ENCODE peak calls at places on chromosomes 6 and 20, in ten cellular contexts. U is body of pancreas; S is thoracic aorta; B is heart right ventricle; A is brain microvascular endothelial cell; R is CD4-positive, alpha-beta T cell; G is neural progenitor cell; X is heart left ventricle; W is prostate gland; N is dorsolateral prefrontal cortex. E is an unnamed sample.

GRCh38 chr20:49381558-49382493 is 100.6 kb downstream of the KCNB1 start:
- DNase-seq in W (peak), X (peak), S (peak), N (peak), A (peak), U (peak), B (peak), R (no peak), G (no peak), E (peak)

GRCh38 chr6:56891754-56892153 is 63.2 kb upstream of the BEND6 start:
- DNase-seq in R (no peak), W (no peak), S (no peak), A (no peak), B (no peak), X (no peak), N (no peak), U (no peak), G (peak), E (no peak)

GRCh38 chr6:86943819-86944407 is 6.6 kb downstream of the HTR1E start:
- DNase-seq in A (no peak), S (no peak), G (peak), N (no peak), W (no peak), R (no peak), U (peak), B (no peak), X (no peak), E (no peak)

GRCh38 chr20:58277578-58278344 is 31.8 kb upstream of the RAB22A start:
- DNase-seq in S (no peak), U (no peak), W (no peak), N (no peak), X (no peak), A (no peak), G (no peak), B (no peak), R (no peak), E (no peak)

GRCh38 chr6:32298632-32299336 is 72.9 kb downstream of the TSBP1 start:
- DNase-seq in X (no peak), A (no peak), U (no peak), R (no peak), G (no peak), N (no peak), W (no peak), S (no peak), B (no peak), E (no peak)

GRCh38 chr20:40583195-40583594 is 105.8 kb downstream of the MAFB start:
- DNase-seq in S (no peak), X (no peak), U (peak), N (no peak), A (no peak), R (no peak), G (no peak), B (peak), W (no peak), E (no peak)

GRCh38 chr20:24773751-24774201 is 175.3 kb upstream of the CST7 start:
- DNase-seq in X (no peak), U (no peak), S (no peak), B (no peak), A (peak), N (no peak), W (no peak), G (no peak), R (no peak), E (no peak)

GRCh38 chr6:127510876-127511275 is 8.3 kb downstream of the MTCL3 start:
- DNase-seq in B (no peak), W (no peak), N (no peak), G (no peak), A (no peak), X (no peak), R (no peak), U (no peak), S (no peak), E (no peak)

GRCh38 chr6:109166643-109167042 is 71.3 kb downstream of the CEP57L1 start:
- DNase-seq in X (no peak), A (no peak), G (no peak), W (no peak), N (no peak), R (no peak), U (no peak), B (no peak), S (no peak), E (no peak)

GRCh38 chr20:46408281-46408731 is 1.9 kb upstream of the ELMO2 start:
- DNase-seq in G (no peak), N (no peak), B (no peak), X (no peak), W (no peak), A (no peak), U (no peak), S (no peak), R (no peak), E (no peak)

GRCh38 chr20:33490023-33490933 is at the start of gene CBFA2T2:
- DNase-seq in W (no peak), U (no peak), G (peak), X (peak), A (peak), B (peak), R (peak), S (peak), N (peak), E (peak)

GRCh38 chr20:24694727-24695528 is 225.5 kb downstream of the SYNDIG1 start:
- DNase-seq in N (no peak), X (peak), B (no peak), U (no peak), A (no peak), G (no peak), S (no peak), R (no peak), W (no peak), E (no peak)

GRCh38 chr6:160992323-160993314 is 1.1 kb downstream of the MAP3K4 start:
- DNase-seq in X (no peak), R (peak), W (peak), N (no peak), U (peak), A (peak), S (no peak), B (no peak), G (peak), E (no peak)

GRCh38 chr20:4084096-4084495 is 68.7 kb upstream of the RNF24 start:
- DNase-seq in X (no peak), S (no peak), U (no peak), G (no peak), N (no peak), W (no peak), A (no peak), R (no peak), B (no peak), E (no peak)

GRCh38 chr6:90429713-90430112 is 133.1 kb upstream of the BACH2 start:
- DNase-seq in W (no peak), X (no peak), R (no peak), U (no peak), S (no peak), B (no peak), N (no peak), G (peak), A (no peak), E (no peak)

GRCh38 chr6:56537223-56537770 is 105.4 kb downstream of the DST start:
- DNase-seq in A (no peak), G (no peak), X (no peak), B (no peak), W (no peak), U (no peak), S (no peak), N (no peak), R (no peak), E (no peak)

GRCh38 chr6:75893058-75893775 is 144.2 kb downstream of the MYO6 start:
- DNase-seq in U (no peak), S (no peak), G (peak), N (no peak), R (no peak), X (no peak), B (no peak), A (peak), W (no peak), E (no peak)

GRCh38 chr6:101534821-101535220 is 141.3 kb downstream of the GRIK2 start:
- DNase-seq in W (no peak), A (no peak), X (no peak), R (no peak), B (no peak), S (no peak), N (no peak), G (no peak), U (no peak), E (no peak)

GRCh38 chr6:42452171-42453026 is 673 bp upstream of the TRERF1 start:
- DNase-seq in S (no peak), A (peak), G (peak), N (peak), B (peak), R (peak), X (peak), U (peak), W (peak), E (peak)

GRCh38 chr6:45923831-45924391 is 91.7 kb downstream of the CLIC5 start:
- DNase-seq in G (no peak), N (no peak), B (no peak), S (no peak), U (no peak), R (no peak), X (no peak), W (no peak), A (peak), E (no peak)

GRCh38 chr6:124190256-124190655 is 386.6 kb downstream of the NKAIN2 start:
- DNase-seq in B (no peak), S (no peak), N (no peak), W (no peak), X (no peak), U (no peak), G (no peak), A (no peak), R (no peak), E (no peak)

GRCh38 chr6:119858901-119859300 is 509.3 kb upstream of the MAN1A1 start:
- DNase-seq in X (no peak), R (no peak), A (no peak), U (no peak), B (no peak), W (no peak), G (no peak), N (no peak), S (no peak), E (no peak)

GRCh38 chr20:59024111-59024530 is 4.9 kb downstream of the TUBB1 start:
- DNase-seq in U (no peak), A (no peak), W (no peak), G (no peak), B (no peak), S (no peak), X (no peak), R (no peak), N (no peak), E (no peak)

GRCh38 chr6:165854061-165854862 is 191.2 kb upstream of the PDE10A start:
- DNase-seq in S (no peak), N (no peak), R (no peak), U (no peak), X (no peak), W (no peak), B (no peak), G (peak), A (no peak), E (no peak)

GRCh38 chr6:138576303-138576702 is 77.0 kb upstream of the NHSL1 start:
- DNase-seq in S (no peak), B (no peak), R (no peak), W (no peak), G (peak), A (no peak), U (no peak), N (no peak), X (no peak), E (no peak)

GRCh38 chr6:73514746-73515110 is 6.1 kb downstream of the EEF1A1 start:
- DNase-seq in N (no peak), U (no peak), A (no peak), X (no peak), G (no peak), W (no peak), B (no peak), S (no peak), R (no peak), E (no peak)

GRCh38 chr6:45504947-45505346 is 127.2 kb upstream of the SUPT3H start:
- DNase-seq in R (no peak), G (peak), B (no peak), A (peak), U (peak), S (no peak), N (no peak), X (no peak), W (peak), E (no peak)

GRCh38 chr20:63238491-63239126 is 2.9 kb downstream of the BIRC7 start:
- DNase-seq in A (no peak), U (no peak), G (no peak), W (no peak), X (no peak), S (no peak), R (no peak), B (no peak), N (no peak), E (no peak)

GRCh38 chr6:163797313-163797712 is 382.8 kb downstream of the QKI start:
- DNase-seq in A (no peak), W (no peak), S (no peak), N (no peak), G (no peak), X (no peak), R (no peak), B (no peak), U (no peak), E (no peak)

GRCh38 chr6:28817808-28818145 is 106.0 kb downstream of the TRIM27 start:
- DNase-seq in X (no peak), U (no peak), B (no peak), A (no peak), N (no peak), R (no peak), G (peak), W (no peak), S (no peak), E (no peak)

GRCh38 chr6:39849764-39850163 is 57.6 kb downstream of the DAAM2 start:
- DNase-seq in U (no peak), R (no peak), X (no peak), W (no peak), B (no peak), N (no peak), S (no peak), G (no peak), A (peak), E (no peak)

GRCh38 chr6:21636876-21637275 is 43.3 kb downstream of the SOX4 start:
- DNase-seq in B (no peak), U (no peak), X (no peak), W (no peak), A (no peak), R (no peak), G (no peak), S (no peak), N (no peak), E (no peak)

GRCh38 chr6:159981591-159982245 is 12.8 kb downstream of the IGF2R start:
- DNase-seq in A (peak), W (peak), U (peak), B (no peak), N (no peak), R (no peak), S (no peak), G (no peak), X (no peak), E (no peak)

GRCh38 chr6:27894839-27895762 is 17.1 kb downstream of the OR2B2 start:
- DNase-seq in N (no peak), B (no peak), X (no peak), A (peak), S (no peak), R (peak), U (peak), G (peak), W (peak), E (peak)

GRCh38 chr6:87237804-87238203 is 82.4 kb downstream of the ZNF292 start:
- DNase-seq in U (no peak), B (no peak), A (no peak), X (no peak), W (no peak), S (no peak), G (no peak), R (no peak), N (no peak), E (no peak)

GRCh38 chr6:43887340-43887858 is 117.4 kb downstream of the VEGFA start:
- DNase-seq in X (no peak), A (no peak), R (no peak), G (no peak), S (no peak), U (no peak), B (no peak), W (no peak), N (no peak), E (no peak)

GRCh38 chr6:13696226-13696625 is 15.4 kb downstream of the RANBP9 start:
- DNase-seq in X (no peak), N (no peak), W (no peak), G (no peak), S (no peak), A (no peak), B (no peak), R (no peak), U (no peak), E (no peak)

GRCh38 chr6:13695217-13695616 is 16.4 kb downstream of the RANBP9 start:
- DNase-seq in R (no peak), W (no peak), A (no peak), X (no peak), U (no peak), B (no peak), S (no peak), N (no peak), G (no peak), E (no peak)

GRCh38 chr6:13700232-13700631 is 11.4 kb downstream of the RANBP9 start:
- DNase-seq in R (no peak), S (no peak), G (no peak), X (no peak), U (no peak), N (no peak), B (no peak), W (no peak), A (no peak), E (no peak)

GRCh38 chr6:13697857-13698256 is 13.8 kb downstream of the RANBP9 start:
- DNase-seq in X (no peak), S (no peak), U (no peak), R (no peak), N (no peak), A (no peak), W (no peak), G (no peak), B (no peak), E (no peak)

GRCh38 chr6:13698715-13699114 is 12.9 kb downstream of the RANBP9 start:
- DNase-seq in U (no peak), N (no peak), G (peak), X (no peak), W (no peak), B (no peak), R (no peak), S (no peak), A (no peak), E (no peak)
- H3K27ac ChIP-seq in U (no peak), N (no peak), G (no peak), X (no peak), W (no peak), B (no peak), R (no peak), S (no peak), A (no peak), E (no peak)

GRCh38 chr6:144415014-144415413 is 129.9 kb downstream of the UTRN start:
- DNase-seq in R (no peak), N (no peak), U (no peak), A (peak), G (no peak), X (no peak), B (no peak), W (no peak), S (no peak), E (no peak)
- TF ChIP-seq CTCF in R (no peak), N (no peak), U (no peak), A (no peak), G (no peak), X (no peak), B (no peak), W (no peak), S (no peak), E (no peak)

GRCh38 chr20:34629904-34630303 is 47.0 kb downstream of the PIGU start:
- DNase-seq in U (no peak), R (no peak), N (no peak), W (no peak), S (no peak), G (no peak), B (no peak), X (no peak), A (no peak), E (no peak)
- H3K27ac ChIP-seq in U (no peak), R (no peak), N (peak), W (no peak), S (no peak), G (no peak), B (no peak), X (peak), A (no peak), E (peak)

GRCh38 chr6:190596-191395 is 101.5 kb upstream of the DUSP22 start:
- DNase-seq in N (no peak), A (no peak), U (no peak), B (no peak), R (no peak), G (peak), W (no peak), X (no peak), S (no peak), E (no peak)
- TF ChIP-seq CTCF in N (no peak), A (peak), U (no peak), B (no peak), R (no peak), G (peak), W (no peak), X (no peak), S (no peak), E (no peak)

DNA sequence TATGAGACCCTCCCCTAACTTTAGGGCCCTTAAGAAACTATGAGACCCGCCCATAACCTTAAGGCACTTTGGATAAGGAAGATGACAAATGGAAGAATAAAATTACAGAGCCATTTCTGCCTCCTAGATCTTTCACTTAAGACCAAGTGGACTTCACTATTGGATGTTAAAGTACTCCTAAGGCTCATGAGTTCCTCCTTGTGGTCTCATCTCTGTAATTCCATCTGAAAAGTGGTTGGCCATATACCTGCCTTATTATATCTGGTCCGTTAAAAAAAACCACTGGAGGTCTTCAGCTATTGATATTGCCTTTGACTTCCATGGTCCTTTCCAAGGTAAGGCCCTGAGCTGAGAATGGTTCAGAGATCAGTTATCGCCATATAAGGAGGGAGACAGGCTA is 310.3 kb downstream of the EYA4 start:
- DNase-seq in W (no peak), N (no peak), U (no peak), R (no peak), A (no peak), S (no peak), B (no peak), G (no peak), X (no peak), E (no peak)
- H3K27ac ChIP-seq in W (no peak), N (no peak), U (no peak), R (no peak), A (peak), S (peak), B (no peak), G (peak), X (no peak), E (no peak)

E was measured in tibial nerve.